ENCODE peak calls at places on chromosomes 1 and 21, in five cellular contexts. M is tibial nerve, D is uterus, B is foreskin fibroblast, F is upper lobe of right lung. Y is an unnamed sample.

GRCh38 chr21:14862794-14863720 is 201.7 kb downstream of the NRIP1 start:
- DNase-seq in M (no peak), D (no peak), B (no peak), F (no peak), Y (no peak)

GRCh38 chr21:21851657-21852056 is 853.4 kb downstream of the NCAM2 start:
- DNase-seq in M (no peak), D (no peak), B (no peak), F (no peak), Y (no peak)

GRCh38 chr1:222852326-222852725 is 37.5 kb downstream of the DISP1 start:
- DNase-seq in M (no peak), D (no peak), B (peak; percentile 14), F (no peak), Y (peak; percentile 48)

GRCh38 chr1:36172983-36173382 is 17.0 kb downstream of the MAP7D1 start:
- DNase-seq in M (no peak), D (no peak), B (peak; percentile 60), F (no peak), Y (peak; percentile 90)

GRCh38 chr1:203504400-203505250 is 10.7 kb downstream of the OPTC start:
- DNase-seq in M (peak; percentile 98), D (peak; percentile 92), B (peak; percentile 64), F (peak; percentile 84), Y (peak; percentile 69)

GRCh38 chr1:3244025-3244424 is 175.0 kb downstream of the PRDM16 start:
- DNase-seq in M (no peak), D (no peak), B (no peak), F (no peak), Y (no peak)

GRCh38 chr1:119291611-119292206 is 76.9 kb upstream of the HAO2 start:
- DNase-seq in M (no peak), D (no peak), B (no peak), F (no peak), Y (peak; percentile 15)

GRCh38 chr1:4650486-4650885 is 3.9 kb upstream of the AJAP1 start:
- DNase-seq in M (no peak), D (no peak), B (no peak), F (peak; percentile 26), Y (no peak)

GRCh38 chr1:229336345-229336744 is 6.5 kb downstream of the CCSAP start:
- DNase-seq in M (no peak), D (no peak), B (no peak), F (no peak), Y (no peak)

GRCh38 chr1:245742891-245743290 is 588.1 kb downstream of the KIF26B start:
- DNase-seq in M (no peak), D (no peak), B (no peak), F (no peak), Y (no peak)

GRCh38 chr1:42730988-42731387 is 9.0 kb downstream of the CLDN19 start:
- DNase-seq in M (no peak), D (no peak), B (no peak), F (no peak), Y (no peak)

GRCh38 chr1:30277415-30277814 is 446.0 kb downstream of the MATN1 start:
- DNase-seq in M (no peak), D (no peak), B (no peak), F (no peak), Y (no peak)

GRCh38 chr21:32834825-32835224 is 63.3 kb upstream of the PAXBP1 start:
- DNase-seq in M (no peak), D (no peak), B (no peak), F (no peak), Y (no peak)

GRCh38 chr1:243705585-243705984 is 144.5 kb downstream of the AKT3 start:
- DNase-seq in M (no peak), D (no peak), B (no peak), F (no peak), Y (no peak)

GRCh38 chr1:192927496-192927895 is 118.7 kb downstream of the RGS2 start:
- DNase-seq in M (no peak), D (no peak), B (no peak), F (no peak), Y (no peak)

GRCh38 chr1:213898684-213899083 is 89.1 kb upstream of the PROX1 start:
- DNase-seq in M (no peak), D (no peak), B (no peak), F (no peak), Y (no peak)

GRCh38 chr1:93675931-93676330 is 5.7 kb downstream of the BCAR3 start:
- DNase-seq in M (no peak), D (no peak), B (no peak), F (no peak), Y (no peak)

GRCh38 chr1:210571356-210572334 is 242.9 kb downstream of the HHAT start:
- DNase-seq in M (no peak), D (no peak), B (no peak), F (no peak), Y (no peak)

GRCh38 chr1:74629283-74629682 is 44.3 kb downstream of the ERICH3 start:
- DNase-seq in M (no peak), D (no peak), B (no peak), F (no peak), Y (no peak)

GRCh38 chr1:225580180-225581099 is 72.5 kb downstream of the ENAH start:
- DNase-seq in M (no peak), D (no peak), B (no peak), F (no peak), Y (no peak)

GRCh38 chr1:165376041-165376810 is 19.7 kb upstream of the LMX1A start:
- DNase-seq in M (peak; percentile 89), D (peak; percentile 93), B (peak; percentile 83), F (peak; percentile 81), Y (peak; percentile 77)

GRCh38 chr21:30351534-30351933 is 3.1 kb upstream of the KRTAP23-1 start:
- DNase-seq in M (no peak), D (no peak), B (no peak), F (no peak), Y (no peak)

GRCh38 chr1:72286401-72286800 is 4.1 kb upstream of the NEGR1 start:
- DNase-seq in M (no peak), D (no peak), B (no peak), F (no peak), Y (no peak)

GRCh38 chr21:40841524-40842196 is 5.3 kb downstream of the DSCAM start:
- DNase-seq in M (peak; percentile 12), D (no peak), B (no peak), F (peak; percentile 80), Y (peak; percentile 24)

GRCh38 chr1:1778827-1779675 is 781 bp upstream of the NADK start:
- DNase-seq in M (peak; percentile 56), D (no peak), B (no peak), F (peak; percentile 97), Y (no peak)
- TF ChIP-seq CTCF in M (peak; percentile 25), D (no peak), B (no peak), F (peak; percentile 28), Y (peak; percentile 44)

GRCh38 chr21:46096596-46096981 is 1.3 kb upstream of the COL6A2 start:
- DNase-seq in M (peak; percentile 3), D (peak; percentile 26), B (no peak), F (no peak), Y (no peak)

GRCh38 chr21:46096997-46097825 is 701 bp upstream of the COL6A2 start:
- DNase-seq in M (no peak), D (peak; percentile 50), B (peak; percentile 50), F (peak; percentile 62), Y (no peak)

GRCh38 chr21:46099476-46099875 is 1.6 kb downstream of the COL6A2 start:
- DNase-seq in M (peak; percentile 10), D (peak; percentile 54), B (no peak), F (peak; percentile 65), Y (no peak)

GRCh38 chr21:46098303-46099141 is 610 bp downstream of the COL6A2 start:
- DNase-seq in M (no peak), D (peak; percentile 51), B (no peak), F (peak; percentile 64), Y (no peak)

DNA sequence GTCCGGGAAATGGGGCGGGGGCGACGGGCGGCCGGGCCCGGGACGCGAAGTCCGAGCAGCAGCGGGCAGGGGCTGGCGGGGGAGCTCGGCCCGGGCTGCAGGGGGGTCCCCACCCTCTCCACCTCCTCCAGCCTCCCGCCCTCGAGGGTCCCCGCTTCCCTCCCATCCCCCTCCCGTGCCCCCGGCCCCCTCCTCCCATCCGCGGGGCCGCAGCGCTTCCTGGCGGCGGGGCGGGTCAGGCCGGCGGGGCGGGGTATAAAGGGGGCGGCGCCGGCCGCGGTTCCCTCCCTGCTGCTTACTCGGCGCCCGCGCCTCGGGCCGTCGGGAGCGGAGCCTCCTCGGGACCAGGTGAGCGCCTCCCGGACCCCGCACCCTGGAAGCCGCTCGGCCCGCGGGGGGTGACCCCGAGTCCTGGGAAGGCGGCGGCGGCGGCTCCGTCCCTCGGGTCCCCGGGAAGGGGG is at the start of gene COL6A2:
- DNase-seq in M (peak; percentile 59), D (peak; percentile 77), B (peak; percentile 83), F (peak; percentile 72), Y (no peak)
- TF ChIP-seq CTCF in M (no peak), D (peak; percentile 53), B (peak; percentile 11), F (peak; percentile 26), Y (peak; percentile 71)

GRCh38 chr21:25709684-25710265 is 24.9 kb downstream of the ATP5PF start:
- DNase-seq in M (no peak), D (no peak), B (no peak), F (no peak), Y (no peak)
- TF ChIP-seq CTCF in M (no peak), D (no peak), B (no peak), F (no peak), Y (no peak)

GRCh38 chr1:63593303-63593886 is at the start of gene PGM1:
- DNase-seq in M (peak; percentile 51), D (peak; percentile 62), B (peak; percentile 84), F (peak; percentile 90), Y (peak; percentile 69)
- TF ChIP-seq CTCF in M (no peak), D (no peak), B (no peak), F (no peak), Y (no peak)

GRCh38 chr1:38962113-38962512 is 20.5 kb upstream of the RHBDL2 start:
- DNase-seq in M (no peak), D (no peak), B (peak; percentile 67), F (no peak), Y (peak; percentile 83)

GRCh38 chr1:38962560-38962959 is 20.9 kb upstream of the RHBDL2 start:
- DNase-seq in M (no peak), D (no peak), B (peak; percentile 60), F (no peak), Y (peak; percentile 45)

GRCh38 chr1:38958967-38959366 is 17.3 kb upstream of the RHBDL2 start:
- DNase-seq in M (no peak), D (no peak), B (peak; percentile 10), F (no peak), Y (peak; percentile 7)

DNA sequence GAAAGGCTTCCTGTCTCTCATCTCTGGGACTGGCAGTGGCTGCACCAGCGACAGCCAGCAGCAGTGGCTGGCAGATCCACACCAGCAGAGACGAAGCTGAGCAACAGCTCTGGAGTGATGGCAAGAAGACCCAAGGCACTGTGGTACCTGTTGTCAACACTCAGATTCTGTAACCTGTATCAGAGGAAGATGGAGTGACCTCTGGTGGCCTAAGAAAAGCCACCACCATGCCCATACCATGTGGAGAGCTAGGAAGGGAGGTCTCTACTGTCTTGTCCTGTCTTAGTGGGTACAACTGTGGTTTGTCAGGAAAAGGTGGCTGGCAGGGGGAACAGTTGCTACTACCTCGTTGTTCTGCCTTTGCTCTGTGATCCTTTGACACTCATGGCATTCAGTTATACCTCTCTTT is 22.5 kb upstream of the RHBDL2 start:
- DNase-seq in M (no peak), D (no peak), B (no peak), F (no peak), Y (no peak)
- TF ChIP-seq CTCF in M (no peak), D (no peak), B (no peak), F (peak; percentile 17), Y (peak; percentile 32)

DNA sequence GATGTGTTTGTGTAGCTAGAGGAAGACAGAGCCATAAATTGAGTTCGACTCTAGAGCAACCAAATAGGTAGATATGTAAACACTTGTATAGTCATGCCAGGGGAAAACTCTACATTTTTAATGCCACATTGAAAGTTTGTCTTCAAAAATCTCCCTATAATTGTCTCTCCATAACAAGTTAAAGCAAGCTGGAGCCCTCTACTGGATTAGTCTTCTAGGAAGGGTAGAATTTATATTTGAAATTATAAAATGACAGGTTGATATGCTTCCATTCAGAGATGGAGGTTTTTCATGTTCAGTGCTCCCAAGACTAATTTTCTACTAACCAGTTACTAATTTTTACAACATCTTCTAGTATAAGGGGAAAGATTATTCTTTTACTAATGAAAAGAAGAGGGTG is 13.1 kb upstream of the COL24A1 start:
- DNase-seq in M (no peak), D (no peak), B (no peak), F (no peak), Y (no peak)
- TF ChIP-seq CTCF in M (no peak), D (no peak), B (peak; percentile 26), F (no peak), Y (peak; percentile 69)

Y was measured in HFFc6.